ENCODE peak calls at places on chromosomes 4 and X, in nine cellular contexts. D is lower lobe of right lung; K is colonic mucosa; Z is CD8-positive, alpha-beta T cell; J is tibial artery; I is neural progenitor cell; T is K562; U is breast epithelium; H is sigmoid colon. O is an unnamed sample.
A peak's percentile ranks its signal among the peaks of the same experiment; 100 is the strongest.

GRCh38 chrX:68570598-68570997 is 71.7 kb downstream of the YIPF6 start:
- DNase-seq in T (no peak), J (no peak), I (no peak), U (no peak), H (no peak), D (no peak), K (no peak), Z (no peak), O (no peak)

GRCh38 chr4:140372607-140373327 is 679 bp upstream of the SCOC start:
- DNase-seq in J (no peak), K (no peak), I (peak; percentile 12), Z (peak; percentile 28), H (no peak), U (no peak), T (peak; percentile 55), D (no peak), O (peak; percentile 7)

GRCh38 chrX:55056820-55057690 is 17.8 kb upstream of the PAGE2B start:
- DNase-seq in I (no peak), J (no peak), H (no peak), T (peak; percentile 8), K (no peak), Z (peak; percentile 31), U (no peak), D (no peak), O (no peak)

GRCh38 chr4:107619065-107619464 is 101.0 kb downstream of the PAPSS1 start:
- DNase-seq in D (no peak), I (no peak), J (peak; percentile 33), K (no peak), U (no peak), H (no peak), Z (no peak), T (no peak), O (no peak)

GRCh38 chr4:173169428-173170209 is 1.0 kb downstream of the GALNT7 start:
- DNase-seq in K (peak; percentile 60), I (peak; percentile 87), Z (peak; percentile 60), J (peak; percentile 60), T (peak; percentile 74), H (peak; percentile 80), D (peak; percentile 82), U (peak; percentile 22), O (peak; percentile 28)

GRCh38 chr4:179817317-179817716 is 2375.1 kb upstream of the AGA start:
- DNase-seq in I (no peak), K (no peak), Z (no peak), T (no peak), D (no peak), H (no peak), U (no peak), J (no peak), O (no peak)

GRCh38 chr4:60485279-60485678 is 714.8 kb upstream of the ADGRL3 start:
- DNase-seq in U (no peak), T (no peak), Z (no peak), D (no peak), I (no peak), J (no peak), K (no peak), H (no peak), O (no peak)

GRCh38 chr4:108646706-108647105 is 3.7 kb upstream of the OSTC start:
- DNase-seq in I (no peak), Z (no peak), U (no peak), D (no peak), T (no peak), K (no peak), H (no peak), J (no peak), O (no peak)

GRCh38 chr4:181161669-181162068 is 1081.5 kb upstream of the TENM3 start:
- DNase-seq in J (no peak), T (no peak), Z (no peak), D (no peak), H (no peak), K (no peak), I (no peak), U (no peak), O (no peak)

GRCh38 chr4:89645512-89645911 is 191.4 kb downstream of the SNCA start:
- DNase-seq in H (no peak), Z (no peak), J (no peak), U (no peak), T (no peak), D (no peak), K (no peak), I (no peak), O (no peak)

GRCh38 chr4:89640620-89641366 is 196.2 kb downstream of the SNCA start:
- DNase-seq in D (peak; percentile 45), Z (no peak), T (peak; percentile 44), J (no peak), I (peak; percentile 96), K (peak; percentile 50), U (no peak), H (no peak), O (no peak)

GRCh38 chr4:89639395-89639794 is 197.6 kb downstream of the SNCA start:
- DNase-seq in K (no peak), D (no peak), U (no peak), H (no peak), I (no peak), Z (no peak), J (no peak), T (no peak), O (no peak)

GRCh38 chr4:89641367-89641687 is 195.6 kb downstream of the SNCA start:
- DNase-seq in D (no peak), Z (no peak), I (no peak), J (no peak), T (no peak), U (no peak), K (no peak), H (no peak), O (no peak)
- TF ChIP-seq CTCF in D (no peak), Z (no peak), I (no peak), J (no peak), T (no peak), U (no peak), K (no peak), H (no peak), O (no peak)

GRCh38 chr4:1542226-1542490 is 135.9 kb upstream of the NKX1-1 start:
- DNase-seq in H (no peak), U (no peak), T (no peak), K (no peak), I (no peak), J (no peak), D (no peak), Z (no peak), O (no peak)

GRCh38 chr4:1539132-1539755 is 133.0 kb upstream of the NKX1-1 start:
- DNase-seq in K (no peak), Z (no peak), D (peak; percentile 30), H (no peak), I (no peak), T (no peak), J (no peak), U (no peak), O (no peak)

GRCh38 chr4:1539859-1540600 is 133.8 kb upstream of the NKX1-1 start:
- DNase-seq in T (no peak), Z (no peak), J (no peak), K (no peak), I (no peak), U (no peak), H (no peak), D (no peak), O (no peak)

GRCh38 chr4:1541449-1542225 is 135.4 kb upstream of the NKX1-1 start:
- DNase-seq in T (peak; percentile 22), D (no peak), Z (no peak), I (no peak), K (no peak), U (no peak), J (no peak), H (no peak), O (peak; percentile 83)

DNA sequence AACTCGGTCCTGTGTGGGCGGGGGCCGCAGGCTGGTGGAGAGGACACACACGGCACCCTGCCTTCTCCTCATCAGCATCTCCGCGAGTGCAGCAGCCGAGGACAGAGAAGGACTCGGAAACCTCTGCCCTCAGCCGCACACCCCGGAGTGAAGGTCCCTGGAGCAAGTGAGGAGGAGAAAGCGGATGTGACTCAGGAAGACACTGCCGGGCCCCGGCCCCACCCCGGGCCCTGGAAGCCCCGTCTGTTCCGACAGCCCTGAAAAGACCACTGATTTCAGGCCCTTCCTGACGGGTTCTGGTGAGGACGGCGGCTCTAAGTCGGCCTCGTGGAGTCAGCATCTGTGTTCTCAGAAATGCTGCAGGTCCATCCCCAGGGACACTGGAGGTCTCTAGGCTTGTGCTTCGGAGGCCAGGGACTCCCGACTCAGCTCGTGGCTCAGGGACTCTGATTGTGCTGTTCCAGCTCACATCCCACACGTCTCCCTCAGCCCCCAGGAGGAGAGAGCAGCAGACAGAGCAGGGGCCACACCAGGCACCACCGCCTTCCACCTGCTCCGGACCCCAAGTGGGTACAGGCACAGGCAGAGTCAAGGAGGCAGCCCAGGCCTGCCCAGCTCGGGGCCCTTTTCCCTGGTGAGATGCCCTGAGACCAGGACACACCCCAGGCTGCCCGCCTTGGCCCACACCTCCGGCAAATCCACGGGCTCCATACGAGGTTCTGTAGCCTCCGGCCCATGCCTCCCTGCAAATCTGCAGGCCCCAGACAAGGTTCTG is 134.5 kb upstream of the NKX1-1 start:
- DNase-seq in I (no peak), D (no peak), U (no peak), Z (no peak), T (peak; percentile 23), K (no peak), H (no peak), J (no peak), O (no peak)
- H3K4me1 ChIP-seq in I (peaks cover 14% of the 10 kb centered on the region), D (peaks cover 7% of the 10 kb centered on the region), U (no peaks in the 10 kb centered on the region), Z (peaks cover 14% of the 10 kb centered on the region), T (peaks cover 65% of the 10 kb centered on the region), K (peaks cover 7% of the 10 kb centered on the region), H (no peaks in the 10 kb centered on the region), J (no peaks in the 10 kb centered on the region), O (peaks cover 17% of the 10 kb centered on the region)

DNA sequence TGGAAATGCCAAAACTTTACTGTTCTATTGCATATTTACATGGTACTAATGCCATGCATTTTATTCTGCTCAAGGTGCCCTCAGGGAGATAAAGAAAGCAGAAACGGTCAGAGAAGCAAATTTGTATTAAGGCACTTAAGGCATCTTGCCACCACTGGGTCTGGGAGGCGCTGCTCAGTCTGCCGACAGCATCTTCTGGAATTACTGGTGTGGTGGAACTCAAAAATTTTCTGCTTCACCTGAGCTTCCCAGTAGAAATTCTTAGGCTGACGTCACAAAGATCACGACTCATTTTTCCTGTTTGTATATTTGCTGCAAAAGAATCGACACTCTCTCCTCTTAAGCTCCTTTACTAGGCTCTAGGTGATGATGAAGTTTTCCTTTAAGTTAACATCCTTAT is 3.0 kb downstream of the RASSF6 start:
- DNase-seq in H (no peak), J (no peak), U (no peak), K (no peak), Z (no peak), I (no peak), T (no peak), D (no peak), O (no peak)
- TF ChIP-seq CTCF in H (no peak), J (no peak), U (no peak), K (no peak), Z (no peak), I (no peak), T (no peak), D (no peak), O (no peak)

GRCh38 chr4:183180096-183180495 is 81.0 kb downstream of the WWC2 start:
- DNase-seq in D (no peak), U (no peak), K (no peak), T (no peak), H (no peak), J (no peak), Z (no peak), I (no peak), O (no peak)
- H3K4me1 ChIP-seq in D (peaks cover 17% of the 10 kb centered on the region), U (no peaks in the 10 kb centered on the region), K (no peaks in the 10 kb centered on the region), T (no peaks in the 10 kb centered on the region), H (peaks cover 14% of the 10 kb centered on the region), J (peaks cover 26% of the 10 kb centered on the region), Z (peaks cover 3% of the 10 kb centered on the region), I (peaks cover 10% of the 10 kb centered on the region), O (no peaks in the 10 kb centered on the region)

GRCh38 chrX:53047228-53047627 is 1.4 kb upstream of the GPR173 start:
- DNase-seq in Z (no peak), H (no peak), J (no peak), K (no peak), D (no peak), U (no peak), I (no peak), T (no peak), O (no peak)
- TF ChIP-seq CTCF in Z (no peak), H (no peak), J (no peak), K (no peak), D (no peak), U (no peak), I (peak; percentile 47), T (no peak), O (no peak)

O was measured in prostate gland.